ENCODE peak calls at places on chromosomes 13 and 19, in nine cellular contexts. Z is NCI-H774, W is A172, T is gastrocnemius medialis, F is colonic mucosa, N is erythroblast, L is GM23248, P is cardiac muscle cell, G is RCC 7860. X is an unnamed sample.
A peak's percentile ranks its signal among the peaks of the same experiment; 100 is the strongest.

GRCh38 chr19:45881909-45882528 is 3.9 kb downstream of the IRF2BP1 start:
- DNase-seq in L (no peak), W (no peak), G (no peak), Z (peak; percentile 6), T (no peak), P (no peak), N (no peak), F (peak; percentile 86), X (peak; percentile 92)

GRCh38 chr19:21474671-21475181 is 30.7 kb upstream of the ZNF429 start:
- DNase-seq in L (peak; percentile 72), N (peak; percentile 12), Z (peak; percentile 40), W (no peak), T (peak; percentile 51), G (no peak), F (peak; percentile 77), P (peak; percentile 71), X (no peak)

GRCh38 chr19:35755550-35756371 is 1.1 kb downstream of the HSPB6 start:
- DNase-seq in F (peak; percentile 73), T (peak; percentile 91), W (no peak), Z (no peak), N (peak; percentile 65), P (peak; percentile 92), L (peak; percentile 91), G (no peak), X (no peak)

GRCh38 chr13:26221399-26221720 is 754 bp downstream of the RNF6 start:
- DNase-seq in F (no peak), L (no peak), N (no peak), T (no peak), Z (no peak), W (no peak), G (no peak), P (no peak), X (no peak)

GRCh38 chr19:3471954-3472655 is 8.2 kb downstream of the SMIM24 start:
- DNase-seq in P (peak; percentile 28), N (no peak), Z (no peak), F (no peak), W (no peak), L (no peak), T (peak; percentile 39), G (no peak), X (no peak)

GRCh38 chr19:40150170-40150569 is 41.1 kb upstream of the MAP3K10 start:
- DNase-seq in N (no peak), G (no peak), T (no peak), Z (no peak), F (no peak), L (peak; percentile 75), W (no peak), P (peak; percentile 57), X (no peak)

GRCh38 chr13:25608181-25608580 is 236.4 kb downstream of the ATP8A2 start:
- DNase-seq in G (no peak), P (no peak), Z (no peak), W (no peak), L (peak; percentile 2), T (no peak), N (no peak), F (no peak), X (no peak)

GRCh38 chr19:30222428-30222873 is 149.7 kb upstream of the ZNF536 start:
- DNase-seq in G (no peak), T (no peak), Z (no peak), P (no peak), N (no peak), W (no peak), F (no peak), L (peak; percentile 30), X (no peak)

GRCh38 chr13:106701810-106702341 is 133.9 kb upstream of the ARGLU1 start:
- DNase-seq in Z (no peak), N (no peak), P (no peak), W (no peak), G (no peak), T (no peak), L (no peak), F (no peak), X (no peak)

GRCh38 chr13:26600345-26600761 is 42.9 kb downstream of the WASF3 start:
- DNase-seq in W (no peak), P (peak; percentile 10), Z (no peak), F (no peak), T (peak; percentile 42), G (no peak), N (no peak), L (peak; percentile 77), X (no peak)

X was measured in SW480.